ENCODE peak calls at places on chromosomes 16 and 17, in nine cellular contexts. C, Z, G, L, N, Q, X, W and P are unnamed samples.

GRCh38 chr16:30113031-30113710 is at the start of gene GDPD3:
- DNase-seq in C (no peak), Z (no peak), G (no peak), L (no peak), N (no peak), Q (no peak), X (no peak), W (no peak), P (no peak)

GRCh38 chr16:84292032-84292431 is 2.6 kb upstream of the WFDC1 start:
- DNase-seq in C (no peak), Z (no peak), G (no peak), L (no peak), N (no peak), Q (no peak), X (no peak), W (no peak), P (no peak)

GRCh38 chr16:13866073-13866472 is 53.9 kb upstream of the ERCC4 start:
- DNase-seq in C (peak), Z (no peak), G (peak), L (peak), N (peak), Q (no peak), X (peak), W (peak), P (no peak)

GRCh38 chr17:82344175-82344907 is 10.8 kb upstream of the SECTM1 start:
- DNase-seq in C (no peak), Z (no peak), G (no peak), L (no peak), N (no peak), Q (no peak), X (no peak), W (no peak), P (no peak)

GRCh38 chr17:46841561-46842379 is 9.6 kb upstream of the WNT9B start:
- DNase-seq in C (peak), Z (no peak), G (no peak), L (no peak), N (peak), Q (no peak), X (no peak), W (peak), P (no peak)

GRCh38 chr16:30931068-30931655 is 7.8 kb downstream of the FBXL19 start:
- DNase-seq in C (peak), Z (no peak), G (no peak), L (no peak), N (no peak), Q (no peak), X (no peak), W (no peak), P (no peak)

GRCh38 chr16:58421029-58421428 is 28.8 kb downstream of the GINS3 start:
- DNase-seq in C (no peak), Z (no peak), G (no peak), L (no peak), N (no peak), Q (no peak), X (no peak), W (no peak), P (no peak)

GRCh38 chr16:15682105-15682570 is 32.1 kb downstream of the NDE1 start:
- DNase-seq in C (peak), Z (peak), G (peak), L (peak), N (no peak), Q (no peak), X (peak), W (peak), P (peak)

GRCh38 chr17:10879110-10879509 is 41.2 kb upstream of the PIRT start:
- DNase-seq in C (peak), Z (peak), G (no peak), L (no peak), N (no peak), Q (peak), X (no peak), W (no peak), P (no peak)

GRCh38 chr17:74868251-74868907 is 4.4 kb downstream of the FDXR start:
- DNase-seq in C (peak), Z (no peak), G (no peak), L (no peak), N (no peak), Q (no peak), X (no peak), W (no peak), P (no peak)

GRCh38 chr16:8720967-8721692 is 46.7 kb downstream of the ABAT start:
- DNase-seq in C (no peak), Z (no peak), G (no peak), L (no peak), N (no peak), Q (no peak), X (no peak), W (no peak), P (no peak)

GRCh38 chr17:48526986-48527741 is 3.6 kb downstream of the HOXB1 start:
- DNase-seq in C (peak), Z (no peak), G (no peak), L (no peak), N (no peak), Q (no peak), X (no peak), W (no peak), P (no peak)

GRCh38 chr16:11435576-11435975 is 90.3 kb downstream of the RMI2 start:
- DNase-seq in C (no peak), Z (no peak), G (no peak), L (no peak), N (no peak), Q (no peak), X (no peak), W (no peak), P (no peak)

GRCh38 chr17:21164226-21165019 is 37.7 kb downstream of the DHRS7B start:
- DNase-seq in C (no peak), Z (no peak), G (no peak), L (no peak), N (no peak), Q (no peak), X (no peak), W (no peak), P (no peak)

GRCh38 chr17:28256370-28256769 is 62.6 kb upstream of the TMEM97 start:
- DNase-seq in C (no peak), Z (no peak), G (no peak), L (no peak), N (no peak), Q (no peak), X (no peak), W (no peak), P (no peak)

GRCh38 chr17:21058098-21058893 is 15.5 kb upstream of the USP22 start:
- DNase-seq in C (no peak), Z (no peak), G (peak), L (no peak), N (no peak), Q (no peak), X (no peak), W (no peak), P (no peak)

GRCh38 chr17:79890706-79891105 is 51.5 kb upstream of the CBX4 start:
- DNase-seq in C (no peak), Z (no peak), G (no peak), L (no peak), N (no peak), Q (no peak), X (no peak), W (no peak), P (no peak)

GRCh38 chr17:46851029-46851741 is at the start of gene WNT9B:
- DNase-seq in C (peak), Z (no peak), G (no peak), L (no peak), N (peak), Q (no peak), X (no peak), W (peak), P (no peak)

GRCh38 chr17:39809221-39809620 is 54.9 kb downstream of the IKZF3 start:
- DNase-seq in C (no peak), Z (no peak), G (no peak), L (no peak), N (no peak), Q (no peak), X (no peak), W (no peak), P (no peak)

GRCh38 chr17:61201211-61201610 is 198.4 kb upstream of the TBX2 start:
- DNase-seq in C (no peak), Z (no peak), G (peak), L (no peak), N (no peak), Q (no peak), X (no peak), W (no peak), P (no peak)

GRCh38 chr17:16877102-16877501 is 94.8 kb downstream of the TNFRSF13B start:
- DNase-seq in C (no peak), Z (no peak), G (no peak), L (no peak), N (no peak), Q (no peak), X (no peak), W (no peak), P (no peak)

GRCh38 chr16:50208460-50208931 is 55.4 kb downstream of the TENT4B start:
- DNase-seq in C (no peak), Z (no peak), G (peak), L (no peak), N (no peak), Q (no peak), X (no peak), W (no peak), P (no peak)

GRCh38 chr17:15233022-15233805 is 31.9 kb downstream of the PMP22 start:
- DNase-seq in C (no peak), Z (no peak), G (peak), L (no peak), N (no peak), Q (no peak), X (no peak), W (no peak), P (no peak)

GRCh38 chr16:67115649-67116048 is 5.9 kb downstream of the PHAF1 start:
- DNase-seq in C (no peak), Z (no peak), G (peak), L (no peak), N (no peak), Q (no peak), X (no peak), W (no peak), P (no peak)

GRCh38 chr16:86447228-86447627 is 63.1 kb upstream of the FOXF1 start:
- DNase-seq in C (no peak), Z (no peak), G (no peak), L (no peak), N (no peak), Q (no peak), X (no peak), W (no peak), P (no peak)

GRCh38 chr16:88886915-88887521 is 20.6 kb upstream of the PABPN1L start:
- DNase-seq in C (no peak), Z (no peak), G (no peak), L (no peak), N (no peak), Q (no peak), X (no peak), W (no peak), P (no peak)

GRCh38 chr17:73266796-73267195 is 5.1 kb upstream of the CPSF4L start:
- DNase-seq in C (no peak), Z (no peak), G (no peak), L (no peak), N (no peak), Q (no peak), X (no peak), W (no peak), P (no peak)

GRCh38 chr17:76530489-76530814 is 7.1 kb downstream of the CYGB start:
- DNase-seq in C (no peak), Z (no peak), G (no peak), L (no peak), N (no peak), Q (no peak), X (no peak), W (no peak), P (no peak)

GRCh38 chr17:64788286-64789060 is 126.4 kb upstream of the SMURF2 start:
- DNase-seq in C (no peak), Z (no peak), G (no peak), L (no peak), N (no peak), Q (no peak), X (no peak), W (no peak), P (no peak)

GRCh38 chr16:48383204-48383876 is 1.9 kb downstream of the SIAH1 start:
- DNase-seq in C (no peak), Z (no peak), G (no peak), L (no peak), N (no peak), Q (no peak), X (no peak), W (no peak), P (no peak)

GRCh38 chr16:48537909-48538745 is 71.9 kb downstream of the N4BP1 start:
- DNase-seq in C (no peak), Z (peak), G (no peak), L (no peak), N (no peak), Q (no peak), X (no peak), W (no peak), P (no peak)

GRCh38 chr16:13911871-13912270 is 8.1 kb upstream of the ERCC4 start:
- DNase-seq in C (no peak), Z (no peak), G (no peak), L (no peak), N (no peak), Q (no peak), X (no peak), W (no peak), P (no peak)

GRCh38 chr17:16923904-16924700 is 47.8 kb downstream of the TNFRSF13B start:
- DNase-seq in C (no peak), Z (no peak), G (no peak), L (no peak), N (no peak), Q (no peak), X (no peak), W (no peak), P (no peak)

GRCh38 chr17:4872786-4873185 is 26.6 kb upstream of the C17orf107 start:
- DNase-seq in C (no peak), Z (peak), G (no peak), L (no peak), N (no peak), Q (no peak), X (no peak), W (no peak), P (no peak)

GRCh38 chr17:57375040-57375769 is 118.9 kb downstream of the MSI2 start:
- DNase-seq in C (no peak), Z (no peak), G (no peak), L (no peak), N (no peak), Q (no peak), X (no peak), W (no peak), P (no peak)

GRCh38 chr17:57781386-57782050 is 36.4 kb upstream of the CCDC182 start:
- DNase-seq in C (no peak), Z (no peak), G (no peak), L (no peak), N (no peak), Q (no peak), X (no peak), W (no peak), P (no peak)

GRCh38 chr17:39551879-39552278 is 55.8 kb downstream of the NEUROD2 start:
- DNase-seq in C (no peak), Z (no peak), G (peak), L (no peak), N (no peak), Q (no peak), X (no peak), W (no peak), P (no peak)